ENCODE peak calls at places on chromosomes 7 and 10, in six cellular contexts. One of them, this sample, is unnamed.

GRCh38 chr10:91247360-91248111 is 27.1 kb downstream of the PCGF5 start:
- DNase-seq in Caki2: no peak
- DNase-seq in effector CD4-positive, alpha-beta T cell: no peak
- DNase-seq in foreskin fibroblast: peak
- DNase-seq in OCI-M1: peak
- DNase-seq in neural crest cell: no peak
- DNase-seq in this sample: no peak

GRCh38 chr10:61620511-61620910 is 42.2 kb upstream of the CABCOCO1 start:
- DNase-seq in OCI-M1: no peak
- DNase-seq in Caki2: no peak
- DNase-seq in foreskin fibroblast: no peak
- DNase-seq in neural crest cell: no peak
- DNase-seq in effector CD4-positive, alpha-beta T cell: no peak
- DNase-seq in this sample: no peak

GRCh38 chr7:111756687-111757178 is 194.4 kb upstream of the IMMP2L start:
- DNase-seq in foreskin fibroblast: peak
- DNase-seq in effector CD4-positive, alpha-beta T cell: no peak
- DNase-seq in OCI-M1: peak
- DNase-seq in Caki2: no peak
- DNase-seq in neural crest cell: peak
- DNase-seq in this sample: no peak

GRCh38 chr10:132685921-132686680 is 99.8 kb downstream of the NKX6-2 start:
- DNase-seq in Caki2: no peak
- DNase-seq in neural crest cell: no peak
- DNase-seq in foreskin fibroblast: no peak
- DNase-seq in effector CD4-positive, alpha-beta T cell: no peak
- DNase-seq in OCI-M1: no peak
- DNase-seq in this sample: no peak

GRCh38 chr7:23450518-23450917 is 19.8 kb downstream of the IGF2BP3 start:
- DNase-seq in neural crest cell: no peak
- DNase-seq in foreskin fibroblast: no peak
- DNase-seq in OCI-M1: no peak
- DNase-seq in Caki2: no peak
- DNase-seq in effector CD4-positive, alpha-beta T cell: no peak
- DNase-seq in this sample: no peak

GRCh38 chr10:109624939-109625338 is 298.4 kb downstream of the XPNPEP1 start:
- DNase-seq in Caki2: no peak
- DNase-seq in effector CD4-positive, alpha-beta T cell: no peak
- DNase-seq in neural crest cell: no peak
- DNase-seq in OCI-M1: no peak
- DNase-seq in foreskin fibroblast: no peak
- DNase-seq in this sample: no peak

GRCh38 chr10:35834916-35835499 is 192.9 kb upstream of the FZD8 start:
- DNase-seq in OCI-M1: no peak
- DNase-seq in neural crest cell: no peak
- DNase-seq in foreskin fibroblast: no peak
- DNase-seq in Caki2: no peak
- DNase-seq in effector CD4-positive, alpha-beta T cell: no peak
- DNase-seq in this sample: no peak

GRCh38 chr7:152894295-152895170 is 135.0 kb downstream of the ACTR3B start:
- DNase-seq in effector CD4-positive, alpha-beta T cell: no peak
- DNase-seq in neural crest cell: peak
- DNase-seq in OCI-M1: no peak
- DNase-seq in foreskin fibroblast: peak
- DNase-seq in Caki2: no peak
- DNase-seq in this sample: no peak

GRCh38 chr7:151399906-151400305 is 9.9 kb downstream of the WDR86 start:
- DNase-seq in neural crest cell: no peak
- DNase-seq in effector CD4-positive, alpha-beta T cell: no peak
- DNase-seq in Caki2: no peak
- DNase-seq in foreskin fibroblast: peak
- DNase-seq in OCI-M1: no peak
- DNase-seq in this sample: no peak

GRCh38 chr10:28179490-28180099 is 123.3 kb downstream of the MPP7 start:
- DNase-seq in effector CD4-positive, alpha-beta T cell: peak
- DNase-seq in foreskin fibroblast: peak
- DNase-seq in OCI-M1: peak
- DNase-seq in Caki2: peak
- DNase-seq in neural crest cell: peak
- DNase-seq in this sample: peak

GRCh38 chr10:86354761-86355540 is 11.6 kb downstream of the GRID1 start:
- DNase-seq in neural crest cell: no peak
- DNase-seq in OCI-M1: no peak
- DNase-seq in effector CD4-positive, alpha-beta T cell: no peak
- DNase-seq in Caki2: no peak
- DNase-seq in foreskin fibroblast: no peak
- DNase-seq in this sample: no peak

GRCh38 chr10:124911124-124912051 is 30.5 kb upstream of the ZRANB1 start:
- DNase-seq in Caki2: no peak
- DNase-seq in effector CD4-positive, alpha-beta T cell: no peak
- DNase-seq in foreskin fibroblast: peak
- DNase-seq in OCI-M1: peak
- DNase-seq in neural crest cell: no peak
- DNase-seq in this sample: no peak

GRCh38 chr10:63767512-63767911 is 246.3 kb downstream of the REEP3 start:
- DNase-seq in foreskin fibroblast: peak
- DNase-seq in effector CD4-positive, alpha-beta T cell: no peak
- DNase-seq in Caki2: peak
- DNase-seq in neural crest cell: no peak
- DNase-seq in OCI-M1: peak
- DNase-seq in this sample: no peak

GRCh38 chr10:49369216-49370162 is 26.4 kb downstream of the DRGX start:
- DNase-seq in neural crest cell: no peak
- DNase-seq in effector CD4-positive, alpha-beta T cell: no peak
- DNase-seq in foreskin fibroblast: no peak
- DNase-seq in OCI-M1: no peak
- DNase-seq in Caki2: no peak
- DNase-seq in this sample: no peak

GRCh38 chr10:62376064-62377025 is 2.2 kb downstream of the ZNF365 start:
- DNase-seq in effector CD4-positive, alpha-beta T cell: no peak
- DNase-seq in Caki2: no peak
- DNase-seq in neural crest cell: no peak
- DNase-seq in foreskin fibroblast: no peak
- DNase-seq in OCI-M1: no peak
- DNase-seq in this sample: no peak

GRCh38 chr7:92790987-92791386 is 45.4 kb downstream of the CDK6 start:
- DNase-seq in effector CD4-positive, alpha-beta T cell: no peak
- DNase-seq in Caki2: no peak
- DNase-seq in OCI-M1: no peak
- DNase-seq in neural crest cell: no peak
- DNase-seq in foreskin fibroblast: peak
- DNase-seq in this sample: no peak

GRCh38 chr10:80357000-80357803 is 621 bp downstream of the DYDC2 start:
- DNase-seq in Caki2: no peak
- DNase-seq in neural crest cell: peak
- DNase-seq in effector CD4-positive, alpha-beta T cell: no peak
- DNase-seq in foreskin fibroblast: peak
- DNase-seq in OCI-M1: no peak
- DNase-seq in this sample: no peak

GRCh38 chr7:74606101-74606908 is 51.2 kb upstream of the GTF2I start:
- DNase-seq in effector CD4-positive, alpha-beta T cell: peak
- DNase-seq in OCI-M1: peak
- DNase-seq in neural crest cell: no peak
- DNase-seq in Caki2: no peak
- DNase-seq in foreskin fibroblast: peak
- DNase-seq in this sample: peak

GRCh38 chr10:105187243-105187642 is 546.2 kb downstream of the SORCS3 start:
- DNase-seq in OCI-M1: no peak
- DNase-seq in neural crest cell: no peak
- DNase-seq in effector CD4-positive, alpha-beta T cell: no peak
- DNase-seq in Caki2: peak
- DNase-seq in foreskin fibroblast: peak
- DNase-seq in this sample: no peak

This sample was measured in effector memory CD8-positive, alpha-beta T cell.